ENCODE peak calls at places on chromosome 1, in nine cellular contexts. D, S, K, O, F, J, X, W and L are unnamed samples.

GRCh38 chr1:161209790-161210409 is 5.2 kb upstream of the FCER1G start:
- DNase-seq in D (no peak), S (peak; percentile 62), K (peak; percentile 43), O (peak; percentile 83), F (no peak), J (peak; percentile 76), X (peak; percentile 73), W (peak; percentile 62), L (peak; percentile 82)

GRCh38 chr1:248740876-248741275 is 14.7 kb downstream of the LYPD8 start:
- DNase-seq in D (no peak), S (no peak), K (no peak), O (no peak), F (no peak), J (no peak), X (no peak), W (no peak), L (peak; percentile 63)

GRCh38 chr1:84691139-84691783 is 1.0 kb upstream of the SSX2IP start:
- DNase-seq in D (no peak), S (peak; percentile 5), K (no peak), O (no peak), F (no peak), J (no peak), X (no peak), W (no peak), L (no peak)

GRCh38 chr1:41666991-41667631 is 182.6 kb upstream of the EDN2 start:
- DNase-seq in D (no peak), S (no peak), K (peak; percentile 83), O (no peak), F (no peak), J (peak; percentile 81), X (no peak), W (peak; percentile 58), L (no peak)

GRCh38 chr1:35717911-35718476 is 690 bp downstream of the C1orf216 start:
- DNase-seq in D (peak; percentile 36), S (peak; percentile 51), K (no peak), O (peak; percentile 54), F (no peak), J (no peak), X (peak; percentile 71), W (no peak), L (no peak)

GRCh38 chr1:2471587-2472001 is 4.5 kb upstream of the PLCH2 start:
- DNase-seq in D (no peak), S (no peak), K (no peak), O (no peak), F (no peak), J (no peak), X (no peak), W (no peak), L (no peak)

GRCh38 chr1:243821177-243821680 is 28.8 kb downstream of the AKT3 start:
- DNase-seq in D (no peak), S (no peak), K (no peak), O (no peak), F (no peak), J (no peak), X (no peak), W (no peak), L (no peak)

GRCh38 chr1:53530550-53530949 is 71.4 kb downstream of the DMRTB1 start:
- DNase-seq in D (no peak), S (no peak), K (no peak), O (no peak), F (no peak), J (no peak), X (no peak), W (no peak), L (no peak)

GRCh38 chr1:84721152-84721551 is 30.9 kb upstream of the SSX2IP start:
- DNase-seq in D (no peak), S (no peak), K (no peak), O (no peak), F (no peak), J (peak; percentile 11), X (no peak), W (no peak), L (no peak)

GRCh38 chr1:205228052-205228451 is 306 bp downstream of the TMCC2 start:
- DNase-seq in D (no peak), S (no peak), K (no peak), O (no peak), F (no peak), J (no peak), X (no peak), W (no peak), L (no peak)

GRCh38 chr1:190303501-190303900 is 174.2 kb downstream of the BRINP3 start:
- DNase-seq in D (no peak), S (no peak), K (no peak), O (no peak), F (no peak), J (no peak), X (no peak), W (no peak), L (no peak)

GRCh38 chr1:43586136-43586726 is 55.5 kb downstream of the PTPRF start:
- DNase-seq in D (no peak), S (no peak), K (peak; percentile 3), O (no peak), F (no peak), J (no peak), X (no peak), W (no peak), L (no peak)

GRCh38 chr1:54453509-54453908 is 47.3 kb upstream of the SSBP3 start:
- DNase-seq in D (no peak), S (no peak), K (no peak), O (no peak), F (no peak), J (no peak), X (no peak), W (no peak), L (no peak)

GRCh38 chr1:198054510-198054909 is 102.3 kb upstream of the NEK7 start:
- DNase-seq in D (no peak), S (no peak), K (no peak), O (no peak), F (no peak), J (no peak), X (no peak), W (no peak), L (no peak)

GRCh38 chr1:229539868-229540506 is 18.5 kb downstream of the ABCB10 start:
- DNase-seq in D (no peak), S (no peak), K (no peak), O (no peak), F (no peak), J (no peak), X (no peak), W (no peak), L (no peak)